ENCODE peak calls at places on chromosome 17, in eight cellular contexts. V, K, L, D, S, E, Z and J are unnamed samples.

GRCh38 chr17:73028311-73028755 is 64.2 kb downstream of the SLC39A11 start:
- DNase-seq in V (no peak), K (no peak), L (no peak), D (no peak), S (no peak), E (no peak), Z (no peak), J (no peak)

GRCh38 chr17:64470676-64471075 is 21.8 kb downstream of the MILR1 start:
- DNase-seq in V (no peak), K (no peak), L (no peak), D (no peak), S (no peak), E (no peak), Z (no peak), J (no peak)

GRCh38 chr17:8753976-8754440 is 4.3 kb downstream of the SPDYE4 start:
- DNase-seq in V (no peak), K (peak; percentile 64), L (no peak), D (no peak), S (no peak), E (no peak), Z (peak; percentile 34), J (no peak)

GRCh38 chr17:82054351-82055022 is 2.8 kb downstream of the GPS1 start:
- DNase-seq in V (no peak), K (no peak), L (peak; percentile 38), D (no peak), S (no peak), E (no peak), Z (no peak), J (no peak)

GRCh38 chr17:53193044-53193443 is 629.7 kb upstream of the KIF2B start:
- DNase-seq in V (no peak), K (no peak), L (no peak), D (no peak), S (no peak), E (no peak), Z (no peak), J (no peak)

GRCh38 chr17:75836605-75837004 is 7.6 kb downstream of the UNC13D start:
- DNase-seq in V (no peak), K (no peak), L (no peak), D (no peak), S (no peak), E (no peak), Z (no peak), J (no peak)

GRCh38 chr17:75652341-75652740 is 14.6 kb downstream of the RECQL5 start:
- DNase-seq in V (no peak), K (no peak), L (no peak), D (peak; percentile 39), S (no peak), E (no peak), Z (no peak), J (no peak)

GRCh38 chr17:67376509-67376891 is 581 bp upstream of the PITPNC1 start:
- DNase-seq in V (no peak), K (no peak), L (no peak), D (peak; percentile 68), S (peak; percentile 43), E (peak; percentile 21), Z (no peak), J (no peak)

GRCh38 chr17:68954146-68954971 is 833 bp downstream of the ABCA8 start:
- DNase-seq in V (no peak), K (no peak), L (no peak), D (no peak), S (no peak), E (no peak), Z (no peak), J (no peak)

GRCh38 chr17:67400193-67400592 is 23.1 kb downstream of the PITPNC1 start:
- DNase-seq in V (no peak), K (no peak), L (no peak), D (no peak), S (no peak), E (no peak), Z (no peak), J (no peak)

GRCh38 chr17:5131146-5131715 is 15.4 kb downstream of the USP6 start:
- DNase-seq in V (no peak), K (no peak), L (no peak), D (no peak), S (peak; percentile 13), E (no peak), Z (no peak), J (no peak)

GRCh38 chr17:14886200-14886739 is 378.9 kb downstream of the PMP22 start:
- DNase-seq in V (no peak), K (peak; percentile 31), L (no peak), D (no peak), S (no peak), E (no peak), Z (peak; percentile 9), J (no peak)
- TF ChIP-seq CTCF in V (no peak), K (no peak), L (no peak), D (no peak), S (no peak), E (no peak), Z (peak; percentile 43), J (no peak)

GRCh38 chr17:79365836-79366831 is 244.7 kb downstream of the RBFOX3 start:
- DNase-seq in V (no peak), K (no peak), L (no peak), D (no peak), S (no peak), E (no peak), Z (no peak), J (no peak)
- TF ChIP-seq EP300 in V (no peak), K (no peak), L (no peak), D (no peak), S (no peak), E (no peak), Z (no peak), J (no peak)

DNA sequence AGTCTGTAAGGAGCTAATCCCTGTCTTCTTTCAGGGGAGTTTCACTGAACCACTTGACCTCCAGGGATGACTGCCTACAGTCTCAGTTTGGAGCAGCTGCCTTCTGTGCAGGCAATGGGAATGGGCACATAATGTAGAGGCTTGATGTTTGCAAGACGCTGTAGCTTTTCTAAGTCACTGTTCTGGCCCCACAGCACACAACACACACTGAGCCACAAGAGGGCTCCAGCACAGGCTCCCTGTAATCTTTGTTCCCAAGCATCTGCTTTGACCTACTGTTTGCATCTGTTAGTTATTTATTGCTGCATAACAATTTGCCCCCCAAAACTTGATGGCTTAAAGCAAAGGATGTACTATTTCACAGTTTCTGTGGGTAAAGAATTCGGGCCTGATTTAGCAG is 419.0 kb upstream of the ASIC2 start:
- DNase-seq in V (no peak), K (no peak), L (no peak), D (no peak), S (no peak), E (no peak), Z (no peak), J (no peak)
- TF ChIP-seq CTCF in V (no peak), K (no peak), L (no peak), D (no peak), S (no peak), E (no peak), Z (peak; percentile 13), J (no peak)

GRCh38 chr17:40111221-40112128 is 10.3 kb upstream of the MSL1 start:
- DNase-seq in V (peak; percentile 89), K (peak; percentile 91), L (peak; percentile 98), D (peak; percentile 99), S (peak; percentile 86), E (peak; percentile 91), Z (peak; percentile 95), J (peak; percentile 93)
- TF ChIP-seq EP300 in V (peak; percentile 95), K (no peak), L (peak; percentile 77), D (no peak), S (peak; percentile 64), E (peak; percentile 21), Z (no peak), J (no peak)

GRCh38 chr17:57740225-57740528 is 4.9 kb downstream of the CCDC182 start:
- DNase-seq in V (no peak), K (no peak), L (no peak), D (no peak), S (no peak), E (no peak), Z (no peak), J (no peak)

GRCh38 chr17:57737450-57737849 is 7.6 kb downstream of the CCDC182 start:
- DNase-seq in V (no peak), K (no peak), L (no peak), D (no peak), S (no peak), E (no peak), Z (no peak), J (no peak)

GRCh38 chr17:57735230-57735629 is 9.9 kb downstream of the CCDC182 start:
- DNase-seq in V (no peak), K (no peak), L (no peak), D (no peak), S (no peak), E (no peak), Z (no peak), J (no peak)

GRCh38 chr17:57735707-57736106 is 9.4 kb downstream of the CCDC182 start:
- DNase-seq in V (no peak), K (peak; percentile 42), L (no peak), D (no peak), S (no peak), E (no peak), Z (peak; percentile 37), J (no peak)

DNA sequence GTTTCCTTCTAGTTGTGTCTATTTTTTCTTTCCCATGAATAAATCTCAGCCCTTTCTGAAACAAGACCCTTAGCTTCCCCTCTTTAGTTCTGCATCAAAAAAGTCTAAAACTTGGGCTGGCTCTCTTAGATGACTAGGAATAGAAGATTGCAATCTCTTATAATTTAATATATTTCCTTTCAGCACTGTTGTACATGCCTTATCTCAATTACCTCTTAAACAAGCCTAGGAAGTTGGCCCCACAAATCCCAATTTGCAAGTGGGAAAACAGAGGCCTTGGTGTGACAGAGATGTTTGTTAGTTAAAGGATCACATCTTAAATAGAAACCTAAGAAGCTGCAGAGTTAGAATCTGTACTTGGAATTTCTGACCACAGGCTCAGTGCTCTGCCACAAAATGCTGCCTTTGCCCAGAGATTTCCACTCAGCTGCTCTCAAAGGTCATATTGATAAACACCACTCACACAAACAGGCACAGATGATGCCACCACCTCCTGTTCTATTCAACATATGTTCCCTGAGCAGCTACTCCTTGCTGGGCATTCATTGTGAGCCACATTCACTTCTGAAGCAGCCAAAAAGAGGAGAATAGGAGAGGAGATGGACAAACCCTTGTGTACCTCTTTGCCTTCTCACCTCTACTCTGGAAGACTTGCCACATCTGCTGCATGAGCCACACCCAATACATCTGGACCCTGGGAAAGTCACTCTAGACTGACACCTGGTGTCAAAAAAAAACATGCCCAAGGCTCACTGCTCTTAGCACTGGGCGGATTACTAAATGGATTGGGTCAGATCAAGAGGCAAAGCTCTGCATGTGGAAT is 5.5 kb downstream of the CCDC182 start:
- DNase-seq in V (no peak), K (peak; percentile 53), L (no peak), D (no peak), S (no peak), E (no peak), Z (peak; percentile 53), J (no peak)
- TF ChIP-seq CTCF in V (no peak), K (peak; percentile 63), L (no peak), D (no peak), S (peak; percentile 30), E (peak; percentile 19), Z (peak; percentile 82), J (no peak)

GRCh38 chr17:45170976-45171337 is 9.3 kb downstream of the HEXIM2 start:
- DNase-seq in V (peak; percentile 62), K (peak; percentile 93), L (no peak), D (peak; percentile 91), S (peak; percentile 31), E (peak; percentile 50), Z (no peak), J (no peak)
- TF ChIP-seq EP300 in V (peak; percentile 80), K (no peak), L (no peak), D (no peak), S (no peak), E (no peak), Z (no peak), J (no peak)